ENCODE peak calls at places on chromosomes 13 and 19, in nine cellular contexts. I is fibroblast of mammary gland, M is body of pancreas, P is cardiac fibroblast, T is HL-60, U is AG04449, W is esophagus squamous epithelium, L is brain microvascular endothelial cell, N is coronary artery. V is an unnamed sample.

GRCh38 chr19:41545547-41545946 is 30.4 kb upstream of the CEACAM21 start:
- DNase-seq in I (no peak), M (no peak), P (no peak), T (no peak), U (no peak), W (no peak), L (no peak), N (no peak), V (no peak)

GRCh38 chr13:27131202-27131623 is 40.4 kb downstream of the USP12 start:
- DNase-seq in I (peak), M (no peak), P (peak), T (no peak), U (no peak), W (no peak), L (no peak), N (no peak), V (no peak)

GRCh38 chr19:33143897-33144405 is 12.0 kb downstream of the WDR88 start:
- DNase-seq in I (peak), M (peak), P (peak), T (no peak), U (no peak), W (no peak), L (peak), N (no peak), V (no peak)

GRCh38 chr19:30848626-30849322 is 476.6 kb downstream of the ZNF536 start:
- DNase-seq in I (no peak), M (no peak), P (no peak), T (no peak), U (no peak), W (no peak), L (no peak), N (no peak), V (no peak)

GRCh38 chr13:27139565-27139964 is 32.0 kb downstream of the USP12 start:
- DNase-seq in I (no peak), M (no peak), P (no peak), T (no peak), U (no peak), W (no peak), L (no peak), N (no peak), V (no peak)

GRCh38 chr19:58003153-58003828 is 671 bp upstream of the ZNF606 start:
- DNase-seq in I (peak), M (no peak), P (peak), T (no peak), U (no peak), W (no peak), L (no peak), N (no peak), V (no peak)

GRCh38 chr13:75489502-75490263 is 7.7 kb upstream of the TBC1D4 start:
- DNase-seq in I (peak), M (peak), P (peak), T (no peak), U (no peak), W (no peak), L (no peak), N (no peak), V (no peak)

GRCh38 chr19:862529-863304 is 3.3 kb downstream of the CFD start:
- DNase-seq in I (peak), M (peak), P (peak), T (no peak), U (no peak), W (no peak), L (peak), N (no peak), V (no peak)

GRCh38 chr19:51688665-51689571 is 4.2 kb upstream of the SPACA6 start:
- DNase-seq in I (peak), M (peak), P (peak), T (peak), U (peak), W (no peak), L (peak), N (peak), V (peak)

GRCh38 chr13:63044617-63045016 is 1629.0 kb upstream of the PCDH20 start:
- DNase-seq in I (no peak), M (no peak), P (no peak), T (no peak), U (no peak), W (no peak), L (no peak), N (no peak), V (no peak)

DNA sequence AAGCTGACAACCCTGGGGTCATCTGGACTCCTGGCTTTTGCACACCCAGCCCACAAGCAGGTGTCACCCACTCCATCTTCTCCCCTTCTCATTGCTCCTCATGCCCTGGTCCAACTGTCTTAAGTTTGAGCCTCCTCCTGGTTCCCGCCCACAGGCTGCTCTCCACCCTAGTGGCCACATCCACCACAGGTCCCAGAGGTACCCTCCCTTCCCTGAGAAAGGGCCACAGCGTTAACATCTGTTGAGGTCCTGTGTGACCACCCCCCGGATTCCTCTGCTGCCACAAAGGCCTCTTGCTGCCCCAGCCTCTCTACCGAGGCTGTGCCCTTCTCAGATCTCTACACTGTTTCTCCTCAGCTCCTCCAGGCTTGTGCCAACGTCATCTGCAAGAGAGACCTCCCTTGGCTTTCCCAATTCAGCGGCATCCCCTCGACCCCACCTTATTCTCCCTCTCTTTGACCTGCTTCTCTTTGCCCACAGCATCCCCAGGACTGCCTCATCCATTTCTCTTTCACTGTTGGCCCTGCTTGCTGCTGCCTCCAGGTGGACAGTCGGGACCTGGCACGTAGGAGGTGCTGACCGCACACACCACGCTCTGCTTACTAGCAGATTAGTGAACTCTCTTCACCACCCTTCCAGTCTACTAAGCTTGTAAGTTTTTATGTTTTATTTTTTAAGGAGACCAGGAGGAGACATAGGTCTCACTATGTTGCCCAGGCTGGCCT is 33.3 kb downstream of the SUGP2 start:
- DNase-seq in I (peak), M (no peak), P (peak), T (no peak), U (no peak), W (no peak), L (no peak), N (no peak), V (no peak)
- TF ChIP-seq CTCF in I (peak), M (no peak), P (peak), T (peak), U (peak), W (no peak), L (peak), N (no peak), V (peak)

DNA sequence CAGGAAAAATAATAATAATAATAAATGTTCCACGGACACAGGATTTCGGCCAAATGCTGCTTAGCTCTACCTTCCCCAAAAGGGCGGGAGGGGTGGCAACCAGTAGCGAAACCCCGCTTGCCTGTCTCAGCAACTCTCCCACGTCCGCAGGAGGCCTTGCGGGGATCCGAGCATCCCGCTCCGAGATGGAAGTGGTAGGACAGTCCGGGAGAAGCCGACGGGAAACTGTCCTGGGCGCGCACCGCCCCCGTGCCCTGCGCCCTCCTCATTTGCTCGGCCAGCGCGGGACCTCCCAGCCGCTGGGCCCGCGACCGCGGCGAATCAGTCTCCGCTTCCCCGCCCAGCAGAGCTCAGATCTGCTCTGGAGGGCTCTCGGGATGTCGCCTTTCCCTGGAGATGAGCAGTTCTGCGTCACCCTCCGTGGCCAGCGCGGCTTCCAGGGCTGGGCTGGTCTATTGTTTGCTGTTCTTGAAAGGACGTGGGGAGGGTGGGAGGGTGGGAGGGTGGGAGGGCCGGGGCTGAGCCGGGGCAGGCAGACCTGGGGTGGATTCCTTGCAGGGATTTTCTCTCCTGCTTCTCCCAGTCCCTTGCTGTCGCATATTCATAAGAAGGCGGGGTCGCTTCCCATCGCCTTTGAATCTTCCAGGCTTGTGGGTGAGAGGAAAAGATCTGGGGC is 48.8 kb upstream of the PABPC3 start:
- DNase-seq in I (peak), M (no peak), P (no peak), T (no peak), U (no peak), W (no peak), L (peak), N (no peak), V (no peak)
- H3K4me3 ChIP-seq in I (peak), M (no peak), P (peak), T (no peak), U (peak), W (peak), L (peak), N (peak), V (peak)

DNA sequence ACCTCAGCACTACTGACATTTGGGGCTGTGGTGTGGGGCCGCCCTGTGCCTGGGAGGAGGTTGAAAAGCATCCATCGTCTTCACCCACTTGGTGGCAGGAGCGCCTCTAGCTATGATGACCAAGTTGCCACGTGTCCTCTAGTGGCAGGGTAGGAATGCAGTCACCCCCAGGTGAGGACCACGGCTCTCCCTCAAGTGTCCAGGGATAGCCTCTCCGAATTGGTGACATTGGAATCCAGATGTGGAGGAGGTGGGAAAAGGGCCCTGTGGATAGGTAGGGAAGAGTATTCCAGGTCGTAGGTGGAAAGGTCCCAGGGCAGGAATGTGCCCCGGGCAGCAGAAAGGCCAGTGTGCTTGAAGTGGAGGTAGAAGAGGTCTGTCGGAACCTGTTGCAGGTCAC is 37.6 kb downstream of the ARHGEF18 start:
- DNase-seq in I (no peak), M (no peak), P (no peak), T (no peak), U (no peak), W (no peak), L (no peak), N (no peak), V (no peak)
- TF ChIP-seq CTCF in I (no peak), M (no peak), P (no peak), T (no peak), U (no peak), W (no peak), L (no peak), N (no peak), V (no peak)

GRCh38 chr19:39824143-39825092 is 9.5 kb downstream of the DYRK1B start:
- DNase-seq in I (peak), M (peak), P (peak), T (no peak), U (peak), W (peak), L (peak), N (peak), V (peak)

GRCh38 chr19:39825093-39825463 is 8.9 kb downstream of the DYRK1B start:
- DNase-seq in I (no peak), M (no peak), P (no peak), T (no peak), U (no peak), W (no peak), L (no peak), N (no peak), V (no peak)

GRCh38 chr19:39825531-39826076 is 8.4 kb downstream of the DYRK1B start:
- DNase-seq in I (no peak), M (no peak), P (no peak), T (no peak), U (no peak), W (no peak), L (no peak), N (no peak), V (no peak)

GRCh38 chr19:39826311-39826945 is 7.5 kb downstream of the DYRK1B start:
- DNase-seq in I (no peak), M (no peak), P (no peak), T (no peak), U (no peak), W (no peak), L (no peak), N (no peak), V (no peak)

GRCh38 chr19:39823693-39824092 is 10.3 kb downstream of the DYRK1B start:
- DNase-seq in I (no peak), M (no peak), P (no peak), T (no peak), U (no peak), W (no peak), L (no peak), N (no peak), V (no peak)
- H3K4me3 ChIP-seq in I (peak), M (peak), P (peak), T (peak), U (peak), W (peak), L (peak), N (peak), V (peak)

GRCh38 chr13:51924756-51925544 is 63.2 kb downstream of the CCDC70 start:
- DNase-seq in I (no peak), M (no peak), P (no peak), T (no peak), U (no peak), W (no peak), L (no peak), N (peak), V (no peak)

GRCh38 chr13:51925865-51926527 is 64.2 kb downstream of the CCDC70 start:
- DNase-seq in I (no peak), M (no peak), P (no peak), T (no peak), U (no peak), W (no peak), L (no peak), N (no peak), V (no peak)

GRCh38 chr13:51922771-51923480 is 61.2 kb downstream of the CCDC70 start:
- DNase-seq in I (no peak), M (no peak), P (no peak), T (no peak), U (no peak), W (no peak), L (no peak), N (peak), V (no peak)

GRCh38 chr13:51921790-51922740 is 60.3 kb downstream of the CCDC70 start:
- DNase-seq in I (no peak), M (no peak), P (no peak), T (no peak), U (no peak), W (no peak), L (no peak), N (peak), V (no peak)

DNA sequence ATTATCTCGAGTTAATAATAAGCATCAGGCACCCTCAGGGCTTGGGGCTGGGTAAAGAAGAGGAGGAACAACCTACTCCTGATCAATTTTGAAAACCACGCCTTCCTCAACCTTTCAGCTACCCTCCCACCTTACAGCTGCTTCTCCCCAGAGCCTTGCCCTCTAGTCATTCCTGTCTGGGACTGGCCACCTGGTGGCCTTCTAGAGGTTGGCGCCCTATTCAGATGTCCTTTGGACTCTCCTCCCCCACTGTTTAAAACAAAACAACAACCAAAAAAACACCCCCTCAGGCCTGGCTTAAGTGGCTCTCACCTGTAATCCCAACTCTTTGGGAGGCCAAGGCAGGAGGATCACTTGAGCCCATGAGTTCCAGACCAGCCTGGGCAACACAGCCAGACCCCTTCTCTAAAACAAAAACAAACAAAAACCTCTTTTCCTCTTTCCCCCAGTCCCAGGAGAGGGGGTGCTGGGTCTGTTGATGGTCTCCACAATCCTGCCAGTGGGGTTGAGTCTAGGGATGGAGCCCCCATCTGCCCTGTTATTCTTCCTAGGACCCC is 62.3 kb downstream of the CCDC70 start:
- DNase-seq in I (no peak), M (no peak), P (no peak), T (no peak), U (no peak), W (no peak), L (no peak), N (peak), V (no peak)
- TF ChIP-seq CTCF in I (peak), M (no peak), P (peak), T (no peak), U (no peak), W (no peak), L (peak), N (no peak), V (peak)

DNA sequence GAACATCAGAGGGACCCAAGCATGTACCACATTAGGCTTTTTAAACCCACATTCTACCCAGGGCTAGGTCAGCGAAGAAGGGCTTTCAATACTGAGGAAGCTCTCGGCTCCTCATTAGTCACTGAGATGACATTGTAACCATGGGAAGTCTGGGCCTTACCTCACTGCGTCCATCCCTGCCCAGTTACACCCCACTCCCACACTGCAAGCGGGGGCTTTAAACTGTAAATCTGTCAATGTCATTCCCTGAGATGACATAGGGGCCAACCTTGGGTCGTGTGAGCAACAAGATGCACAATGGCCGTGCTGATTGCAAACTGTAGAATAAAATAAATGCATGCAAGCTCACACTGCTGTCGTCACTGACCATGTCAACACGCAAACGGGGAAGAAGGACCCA is 21.7 kb upstream of the TFDP1 start:
- DNase-seq in I (no peak), M (no peak), P (no peak), T (no peak), U (no peak), W (no peak), L (no peak), N (peak), V (no peak)
- H3K4me3 ChIP-seq in I (no peak), M (no peak), P (no peak), T (no peak), U (no peak), W (no peak), L (no peak), N (no peak), V (no peak)

GRCh38 chr13:82011355-82011754 is 1670.4 kb upstream of the SPRY2 start:
- DNase-seq in I (no peak), M (no peak), P (no peak), T (no peak), U (no peak), W (no peak), L (no peak), N (no peak), V (no peak)
- TF ChIP-seq CTCF in I (no peak), M (no peak), P (no peak), T (no peak), U (no peak), W (no peak), L (no peak), N (no peak), V (no peak)

DNA sequence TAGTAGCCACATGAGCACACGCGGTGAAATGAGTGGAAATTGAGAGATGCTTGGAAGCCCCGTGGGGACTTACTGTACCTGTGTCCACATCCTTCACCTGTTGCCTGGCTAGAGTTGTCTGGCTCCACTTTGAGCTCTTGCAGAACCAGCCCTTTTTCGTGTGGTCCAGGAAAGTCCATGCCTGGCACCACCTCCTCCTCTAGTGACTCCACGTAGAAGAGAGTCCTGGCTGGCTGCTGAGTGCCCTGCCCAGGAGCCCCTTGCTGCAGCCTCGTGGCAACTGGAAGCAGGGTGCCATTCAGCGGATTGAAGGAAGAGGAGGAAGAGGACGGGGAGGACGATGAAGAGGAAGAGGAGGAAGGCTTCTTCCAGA is 515 bp upstream of the ATXN8OS start:
- DNase-seq in I (no peak), M (no peak), P (no peak), T (no peak), U (no peak), W (no peak), L (no peak), N (no peak), V (no peak)
- H3K4me3 ChIP-seq in I (no peak), M (no peak), P (no peak), T (no peak), U (no peak), W (no peak), L (peak), N (no peak), V (peak)

GRCh38 chr19:5738423-5738822 is 18.0 kb downstream of the CATSPERD start:
- DNase-seq in I (peak), M (no peak), P (peak), T (no peak), U (no peak), W (no peak), L (no peak), N (no peak), V (no peak)
- TF ChIP-seq CTCF in I (no peak), M (no peak), P (no peak), T (no peak), U (no peak), W (no peak), L (no peak), N (no peak), V (no peak)

GRCh38 chr19:13155472-13156284 is 5.5 kb downstream of the IER2 start:
- DNase-seq in I (peak), M (peak), P (peak), T (peak), U (no peak), W (peak), L (peak), N (peak), V (peak)
- H3K4me3 ChIP-seq in I (peak), M (no peak), P (peak), T (peak), U (peak), W (peak), L (peak), N (peak), V (peak)

V was measured in retinal pigment epithelial cell.